ENCODE peak calls at places on chromosomes 4 and X, in four cellular contexts. P is GM12865, J is lower leg skin, T is OCI-LY7. G is an unnamed sample.

GRCh38 chr4:183409956-183410355 is 34.5 kb upstream of the CDKN2AIP start:
- DNase-seq in T (no peak), P (no peak), J (no peak), G (no peak)

GRCh38 chr4:134251322-134251721 is 49.7 kb upstream of the PABPC4L start:
- DNase-seq in T (no peak), J (no peak), P (no peak), G (no peak)

GRCh38 chr4:114180481-114180880 is 201.0 kb upstream of the ARSJ start:
- DNase-seq in P (peak; percentile 46), J (peak; percentile 17), T (peak; percentile 30), G (no peak)

GRCh38 chr4:71338846-71339593 is at the start of gene SLC4A4:
- DNase-seq in T (no peak), P (peak; percentile 72), J (no peak), G (no peak)

GRCh38 chrX:9997524-9997923 is 30.4 kb downstream of the CLDN34 start:
- DNase-seq in T (no peak), J (no peak), P (peak; percentile 22), G (no peak)

GRCh38 chr4:152398060-152398459 is 137.8 kb downstream of the FBXW7 start:
- DNase-seq in J (no peak), P (no peak), T (peak; percentile 7), G (no peak)

GRCh38 chrX:53003111-53003510 is 44.8 kb upstream of the FAM156A start:
- DNase-seq in T (no peak), P (no peak), J (no peak), G (no peak)

GRCh38 chrX:19811807-19812604 is 75.4 kb downstream of the SH3KBP1 start:
- DNase-seq in J (no peak), T (peak; percentile 68), P (peak; percentile 74), G (no peak)

GRCh38 chr4:48898733-48899431 is 7.7 kb downstream of the OCIAD2 start:
- DNase-seq in T (peak; percentile 28), J (no peak), P (no peak), G (no peak)

GRCh38 chr4:1842993-1843448 is 12.9 kb downstream of the LETM1 start:
- DNase-seq in T (no peak), J (no peak), P (no peak), G (no peak)

GRCh38 chrX:14030248-14030592 is 528 bp upstream of the GEMIN8 start:
- DNase-seq in P (peak; percentile 26), J (no peak), T (peak; percentile 24), G (no peak)

GRCh38 chr4:5365071-5366008 is 314.1 kb downstream of the STK32B start:
- DNase-seq in T (no peak), J (peak; percentile 75), P (peak; percentile 68), G (no peak)

GRCh38 chr4:100981447-100982204 is 365.7 kb downstream of the PPP3CA start:
- DNase-seq in T (no peak), P (no peak), J (no peak), G (no peak)

GRCh38 chr4:138927065-138927464 is 88.5 kb upstream of the NOCT start:
- DNase-seq in J (no peak), P (no peak), T (no peak), G (no peak)

GRCh38 chr4:83631066-83631465 is 95.2 kb downstream of the GPAT3 start:
- DNase-seq in P (no peak), T (no peak), J (no peak), G (no peak)

GRCh38 chr4:156545003-156545785 is 426.4 kb downstream of the PDGFC start:
- DNase-seq in T (no peak), P (no peak), J (no peak), G (no peak)

GRCh38 chr4:162523171-162523570 is 359.4 kb upstream of the FSTL5 start:
- DNase-seq in P (no peak), J (no peak), T (no peak), G (no peak)

GRCh38 chr4:109662786-109663185 is 40.5 kb downstream of the CASP6 start:
- DNase-seq in P (no peak), T (no peak), J (no peak), G (no peak)

GRCh38 chrX:71998836-71999509 is 88.3 kb downstream of the NHSL2 start:
- DNase-seq in P (peak; percentile 29), T (peak; percentile 40), J (no peak), G (no peak)

GRCh38 chrX:40197071-40197470 is 99.3 kb upstream of the BCOR start:
- DNase-seq in T (no peak), J (no peak), P (no peak), G (no peak)

GRCh38 chr4:75513529-75514130 is 573 bp downstream of the RCHY1 start:
- DNase-seq in T (peak; percentile 15), P (no peak), J (no peak), G (no peak)

GRCh38 chr4:35520059-35520458 is 724.3 kb downstream of the ARAP2 start:
- DNase-seq in T (no peak), P (no peak), J (no peak), G (no peak)

GRCh38 chr4:2937986-2938385 is 25.2 kb downstream of the NOP14 start:
- DNase-seq in P (no peak), J (no peak), T (no peak), G (no peak)

GRCh38 chr4:37646237-37646636 is 39.9 kb downstream of the RELL1 start:
- DNase-seq in P (no peak), J (no peak), T (no peak), G (no peak)

GRCh38 chr4:95417531-95417930 is 131.2 kb downstream of the UNC5C start:
- DNase-seq in J (no peak), P (no peak), T (no peak), G (no peak)

GRCh38 chr4:17493629-17494028 is 18.3 kb downstream of the QDPR start:
- DNase-seq in T (no peak), J (no peak), P (no peak), G (no peak)

GRCh38 chr4:141391293-141391692 is 170.6 kb downstream of the ZNF330 start:
- DNase-seq in T (no peak), P (no peak), J (no peak), G (no peak)

GRCh38 chr4:76950052-76950845 is 697 bp downstream of the SEPTIN11 start:
- DNase-seq in T (peak; percentile 43), J (peak; percentile 36), P (peak; percentile 65), G (peak; percentile 38)

GRCh38 chr4:82044141-82044993 is 329.4 kb downstream of the HNRNPD start:
- DNase-seq in T (no peak), J (peak; percentile 19), P (no peak), G (peak; percentile 63)

GRCh38 chr4:140113653-140114052 is 40.3 kb downstream of the MAML3 start:
- DNase-seq in T (no peak), J (no peak), P (no peak), G (no peak)

GRCh38 chr4:8038083-8038482 is 98.4 kb upstream of the AFAP1 start:
- DNase-seq in T (no peak), P (no peak), J (no peak), G (no peak)

GRCh38 chrX:153447581-153447960 is 1.7 kb upstream of the TREX2 start:
- DNase-seq in P (no peak), T (no peak), J (no peak), G (no peak)

GRCh38 chr4:87298362-87298761 is 24.3 kb downstream of the HSD17B13 start:
- DNase-seq in P (no peak), T (no peak), J (no peak), G (no peak)

DNA sequence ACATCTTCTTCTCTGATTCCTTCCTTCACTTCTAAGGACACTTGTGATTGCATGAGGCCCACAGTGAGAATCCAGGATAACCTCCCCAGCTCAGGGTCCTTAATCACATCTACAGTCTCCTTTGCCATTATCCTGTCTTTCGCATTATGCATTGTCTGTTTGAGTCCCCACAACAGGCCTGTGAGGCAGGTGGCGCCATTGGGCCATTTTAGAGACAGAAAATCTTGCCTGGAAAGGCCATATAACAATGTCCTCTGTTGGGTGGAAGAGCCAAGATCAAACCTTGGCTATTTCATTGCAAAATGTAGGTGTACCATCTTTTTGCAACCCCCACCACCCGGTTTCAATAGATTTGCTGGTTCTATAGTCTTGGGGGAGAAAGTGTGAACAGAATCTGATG is 11.8 kb upstream of the DCUN1D4 start:
- DNase-seq in J (peak; percentile 27), P (peak; percentile 54), T (peak; percentile 62), G (peak; percentile 29)
- TF ChIP-seq CTCF in J (no peak), P (peak; percentile 70), T (peak; percentile 86), G (peak; percentile 63)

DNA sequence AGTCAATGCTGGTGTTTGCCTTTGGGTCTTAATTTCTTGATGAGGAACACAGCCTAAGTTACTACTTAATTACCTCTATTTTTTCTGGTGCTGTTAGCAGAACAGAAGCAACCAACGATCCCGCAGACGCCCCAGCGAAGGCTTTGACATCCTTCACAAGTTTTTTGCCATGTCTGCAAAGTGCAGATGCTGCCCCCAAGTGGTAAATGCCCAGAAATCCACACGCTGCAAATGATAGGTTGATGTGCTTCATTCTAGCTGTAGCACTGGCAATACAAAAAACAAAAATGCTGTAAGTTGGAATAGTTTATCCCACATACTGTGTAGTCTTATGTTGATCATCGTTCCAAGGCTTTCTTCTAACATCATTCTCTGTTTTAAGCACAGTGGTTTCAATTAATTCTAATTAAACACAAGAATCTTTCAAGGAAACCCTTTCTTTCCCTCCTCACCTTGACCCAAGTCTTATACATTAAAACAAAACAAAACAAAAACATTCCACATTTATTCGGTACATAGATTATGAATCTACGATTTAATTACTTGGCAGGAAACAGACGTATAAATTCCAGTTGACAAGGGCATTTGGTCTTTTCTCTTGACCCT is 1.2 kb downstream of the PNPLA4 start:
- DNase-seq in J (peak; percentile 26), P (peak; percentile 78), T (peak; percentile 62), G (peak; percentile 56)
- TF ChIP-seq CTCF in J (no peak), P (peak; percentile 59), T (peak; percentile 83), G (peak; percentile 96)

DNA sequence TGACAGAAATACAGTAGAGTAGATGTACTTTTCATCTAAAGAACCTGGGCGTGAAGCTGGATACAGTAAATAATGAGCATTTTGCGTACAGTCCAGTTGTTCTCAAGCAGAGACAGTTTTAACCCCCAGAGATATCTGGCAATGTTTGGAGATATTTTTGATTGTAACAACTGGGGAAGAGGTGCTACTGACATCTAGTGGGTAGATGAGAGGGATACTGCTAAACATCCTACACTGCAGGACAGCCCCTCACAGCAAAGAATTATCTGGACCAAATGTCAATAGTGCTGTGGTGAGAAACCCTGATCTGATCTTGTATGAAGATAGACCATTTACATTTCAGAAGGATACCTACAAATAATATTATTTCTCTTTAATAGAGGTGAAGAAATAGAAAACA is 200.2 kb upstream of the FAM47A start:
- DNase-seq in P (no peak), T (no peak), J (no peak), G (no peak)
- TF ChIP-seq CTCF in P (no peak), T (peak; percentile 54), J (no peak), G (peak; percentile 53)

DNA sequence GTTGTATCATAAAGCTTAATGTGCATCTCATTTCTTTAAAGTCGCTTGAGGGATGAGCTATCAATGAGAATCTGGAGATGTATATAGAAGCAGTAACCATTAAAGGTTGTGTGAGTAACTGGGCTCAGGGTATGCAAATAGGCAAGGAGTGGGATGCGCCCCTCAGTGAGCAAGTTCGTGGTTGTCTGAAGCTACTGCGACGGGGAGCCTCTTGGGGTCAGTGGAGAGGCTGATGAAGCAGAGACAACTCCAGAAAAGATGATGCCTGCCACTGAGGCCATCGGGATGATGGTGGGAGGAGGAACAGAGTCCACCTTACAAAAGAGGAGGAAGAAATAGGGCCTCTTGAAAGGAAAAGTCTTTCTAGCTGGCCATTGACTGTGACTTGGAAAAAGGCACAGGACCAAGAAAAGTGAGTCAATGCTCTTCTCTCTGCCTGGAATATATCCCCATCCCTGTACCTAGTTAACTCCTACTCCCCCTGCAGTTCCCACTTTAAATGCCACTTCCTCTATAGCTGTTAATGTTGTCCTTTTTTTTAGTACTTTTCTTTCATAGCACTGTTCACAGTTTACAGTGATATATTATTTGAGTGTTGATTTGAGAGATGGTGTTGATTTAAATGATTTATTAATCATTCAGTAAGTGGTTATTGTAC is 51.4 kb upstream of the LSM6 start:
- DNase-seq in J (no peak), T (no peak), P (peak; percentile 25), G (no peak)
- TF ChIP-seq CTCF in J (no peak), T (peak; percentile 28), P (no peak), G (no peak)

G was measured in progenitor cell of endocrine pancreas.